ENCODE peak calls at places on chromosomes 6 and 20, in seven cellular contexts. Z is HepG2, G is GM12878, J is K562, L is H1, Y is GM12892, W is GM12891. U is an unnamed sample.

GRCh38 chr20:34172926-34173325 is 60.9 kb upstream of the EIF2S2 start:
- DNase-seq in Z (no peak), G (no peak), J (no peak), L (no peak), Y (no peak), W (no peak), U (no peak)

GRCh38 chr20:9270831-9271230 is 201.9 kb downstream of the PLCB4 start:
- DNase-seq in Z (no peak), G (no peak), J (no peak), L (no peak), Y (no peak), W (no peak), U (no peak)

GRCh38 chr6:6543181-6543879 is 45.2 kb upstream of the LY86 start:
- DNase-seq in Z (no peak), G (peak; percentile 79), J (no peak), L (no peak), Y (no peak), W (no peak), U (no peak)

GRCh38 chr20:58661298-58662141 is 10.4 kb downstream of the STX16 start:
- DNase-seq in Z (no peak), G (no peak), J (no peak), L (peak; percentile 41), Y (no peak), W (no peak), U (no peak)

GRCh38 chr6:109420751-109421150 is 19.7 kb downstream of the PPIL6 start:
- DNase-seq in Z (no peak), G (no peak), J (no peak), L (no peak), Y (no peak), W (no peak), U (no peak)

GRCh38 chr20:20003088-20003954 is 13.8 kb upstream of the NAA20 start:
- DNase-seq in Z (no peak), G (no peak), J (no peak), L (no peak), Y (no peak), W (peak; percentile 32), U (no peak)

GRCh38 chr20:50587291-50587961 is 77.2 kb downstream of the PTPN1 start:
- DNase-seq in Z (no peak), G (no peak), J (no peak), L (no peak), Y (no peak), W (no peak), U (no peak)

GRCh38 chr6:56955171-56956155 is 556 bp downstream of the BEND6 start:
- DNase-seq in Z (peak; percentile 83), G (peak; percentile 62), J (peak; percentile 95), L (peak; percentile 98), Y (peak; percentile 53), W (peak; percentile 54), U (peak; percentile 67)

GRCh38 chr6:15413558-15414257 is 167.8 kb downstream of the JARID2 start:
- DNase-seq in Z (no peak), G (no peak), J (no peak), L (no peak), Y (no peak), W (no peak), U (no peak)

GRCh38 chr20:53081916-53082863 is 110.0 kb downstream of the TSHZ2 start:
- DNase-seq in Z (peak; percentile 95), G (no peak), J (no peak), L (no peak), Y (no peak), W (no peak), U (no peak)

GRCh38 chr20:58131111-58131510 is 97.3 kb downstream of the ANKRD60 start:
- DNase-seq in Z (no peak), G (no peak), J (no peak), L (no peak), Y (no peak), W (no peak), U (no peak)

GRCh38 chr6:83517500-83517899 is 5.2 kb downstream of the PRSS35 start:
- DNase-seq in Z (no peak), G (no peak), J (no peak), L (no peak), Y (no peak), W (no peak), U (no peak)

GRCh38 chr6:81985191-81985590 is 232.7 kb upstream of the TENT5A start:
- DNase-seq in Z (no peak), G (no peak), J (no peak), L (no peak), Y (no peak), W (no peak), U (no peak)

GRCh38 chr6:154721460-154721859 is 11.8 kb upstream of the SCAF8 start:
- DNase-seq in Z (no peak), G (no peak), J (no peak), L (no peak), Y (no peak), W (no peak), U (no peak)

GRCh38 chr20:11219192-11219591 is 545.4 kb upstream of the JAG1 start:
- DNase-seq in Z (no peak), G (peak; percentile 42), J (no peak), L (no peak), Y (no peak), W (no peak), U (no peak)

GRCh38 chr6:146997062-146997461 is 207.2 kb upstream of the STXBP5 start:
- DNase-seq in Z (no peak), G (no peak), J (peak; percentile 57), L (no peak), Y (no peak), W (no peak), U (no peak)

GRCh38 chr20:51022803-51023616 is at the start of gene KCNG1:
- DNase-seq in Z (no peak), G (no peak), J (peak; percentile 66), L (peak; percentile 87), Y (peak; percentile 66), W (peak; percentile 78), U (peak; percentile 97)

GRCh38 chr6:151490996-151491395 is 2.8 kb upstream of the CCDC170 start:
- DNase-seq in Z (no peak), G (no peak), J (no peak), L (no peak), Y (no peak), W (no peak), U (no peak)

GRCh38 chr6:151485616-151486015 is 8.2 kb upstream of the CCDC170 start:
- DNase-seq in Z (no peak), G (no peak), J (no peak), L (no peak), Y (no peak), W (no peak), U (no peak)

GRCh38 chr6:151493495-151494234 is at the start of gene CCDC170:
- DNase-seq in Z (peak; percentile 61), G (no peak), J (no peak), L (peak; percentile 83), Y (no peak), W (peak; percentile 23), U (peak; percentile 69)

GRCh38 chr6:151483968-151484367 is 9.8 kb upstream of the CCDC170 start:
- DNase-seq in Z (peak; percentile 19), G (no peak), J (no peak), L (no peak), Y (no peak), W (no peak), U (no peak)

DNA sequence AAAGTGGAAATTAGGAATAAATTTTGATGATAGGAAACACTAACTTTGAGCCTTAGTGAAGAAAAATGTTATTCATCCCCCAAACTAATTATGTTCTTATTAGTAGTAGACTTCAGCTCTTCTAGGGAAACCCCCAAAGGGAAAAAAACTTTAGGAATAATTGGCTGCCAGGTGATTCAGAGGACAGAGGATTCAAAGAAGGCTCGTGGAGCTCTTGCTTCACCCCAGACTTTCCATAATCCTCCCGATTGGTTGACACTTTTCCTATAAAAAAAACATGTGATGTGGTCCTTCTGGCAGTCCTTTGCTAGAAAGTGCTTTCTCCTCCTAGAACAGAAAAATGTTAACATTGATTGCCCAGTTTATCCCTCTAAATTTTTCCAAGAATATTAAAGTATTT is 5.6 kb upstream of the CCDC170 start:
- DNase-seq in Z (no peak), G (no peak), J (no peak), L (no peak), Y (no peak), W (no peak), U (no peak)
- TF ChIP-seq TAF1 in Z (no peak), G (no peak), J (no peak), L (no peak), Y (no peak), W (no peak), U (no peak)

DNA sequence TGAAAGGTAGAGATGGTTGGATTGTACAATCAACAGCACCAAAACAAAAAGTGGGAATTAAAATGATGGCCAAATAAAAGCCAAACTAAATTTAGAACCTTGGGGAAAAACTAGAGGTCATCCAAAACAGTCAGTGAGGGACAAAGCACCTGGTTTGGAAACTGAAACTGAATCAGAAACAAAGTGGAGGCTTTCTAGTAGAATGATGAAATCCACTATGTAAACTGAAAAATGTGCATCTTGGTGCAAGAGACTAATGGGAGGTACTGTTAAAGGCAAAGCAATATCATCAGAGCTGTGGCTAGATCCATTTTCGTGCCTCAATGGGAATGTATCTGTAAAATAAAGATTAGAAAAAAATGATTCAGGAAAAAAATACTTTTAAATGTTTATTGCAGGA is 380.0 kb upstream of the GJE1 start:
- DNase-seq in Z (no peak), G (no peak), J (no peak), L (no peak), Y (no peak), W (no peak), U (no peak)
- TF ChIP-seq TAF1 in Z (no peak), G (no peak), J (no peak), L (no peak), Y (no peak), W (no peak), U (no peak)

GRCh38 chr20:37218431-37218830 is 39.1 kb upstream of the MROH8 start:
- DNase-seq in Z (no peak), G (no peak), J (no peak), L (no peak), Y (no peak), W (no peak), U (no peak)

GRCh38 chr20:37220796-37221195 is 40.8 kb downstream of the GHRH start:
- DNase-seq in Z (no peak), G (no peak), J (no peak), L (no peak), Y (no peak), W (no peak), U (peak; percentile 16)

GRCh38 chr20:37222086-37222485 is 39.5 kb downstream of the GHRH start:
- DNase-seq in Z (no peak), G (no peak), J (no peak), L (no peak), Y (no peak), W (no peak), U (no peak)

GRCh38 chr20:37218976-37219375 is 39.6 kb upstream of the MROH8 start:
- DNase-seq in Z (no peak), G (no peak), J (no peak), L (no peak), Y (no peak), W (no peak), U (no peak)

DNA sequence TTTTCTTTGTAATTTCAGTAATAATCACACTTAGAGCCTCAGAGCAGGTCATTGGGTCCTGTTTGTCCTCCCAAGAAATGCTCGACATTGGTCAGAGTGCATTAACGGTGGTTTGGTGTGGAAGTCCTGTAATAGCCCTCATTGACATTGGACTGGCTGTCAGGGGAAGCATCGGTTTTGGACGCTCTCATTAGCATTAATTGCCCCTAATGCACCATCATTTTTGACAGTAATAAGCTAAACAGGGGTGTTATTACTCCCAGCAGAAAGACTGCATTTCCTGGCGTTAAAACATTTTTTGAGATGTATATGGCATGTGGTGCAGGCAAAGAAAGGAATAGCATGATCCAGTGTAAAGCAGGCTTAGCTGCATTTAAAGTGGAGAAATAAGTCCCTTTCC is 40.9 kb upstream of the MROH8 start:
- DNase-seq in Z (no peak), G (no peak), J (no peak), L (no peak), Y (no peak), W (no peak), U (peak; percentile 38)
- TF ChIP-seq TAF1 in Z (no peak), G (no peak), J (no peak), L (no peak), Y (no peak), W (no peak), U (no peak)

GRCh38 chr6:3566812-3567211 is 110.0 kb upstream of the SLC22A23 start:
- DNase-seq in Z (no peak), G (no peak), J (no peak), L (no peak), Y (no peak), W (no peak), U (no peak)
- TF ChIP-seq TAF1 in Z (no peak), G (no peak), J (no peak), L (no peak), Y (no peak), W (no peak), U (no peak)

U was measured in SK-N-SH.